ENCODE peak calls at places on chromosomes 7 and 10, in six cellular contexts. One of them, this sample, is unnamed.

GRCh38 chr10:101569838-101570763 is 18.0 kb downstream of the POLL start:
- DNase-seq in GM19239: peak
- DNase-seq in esophagus muscularis mucosa: peak
- DNase-seq in stimulated activated CD4-positive, alpha-beta T cell treated with anti-CD3 and anti-CD28 coated beads, Interleukin-2, amount 100 ng/mL, for 48 hours: peak
- DNase-seq in type B pancreatic cell: peak
- DNase-seq in WTC11: peak
- DNase-seq in this sample: peak

GRCh38 chr10:117322258-117322657 is 53.0 kb downstream of the PDZD8 start:
- DNase-seq in stimulated activated CD4-positive, alpha-beta T cell treated with anti-CD3 and anti-CD28 coated beads, Interleukin-2, amount 100 ng/mL, for 48 hours: no peak
- DNase-seq in WTC11: no peak
- DNase-seq in type B pancreatic cell: no peak
- DNase-seq in esophagus muscularis mucosa: no peak
- DNase-seq in GM19239: no peak
- DNase-seq in this sample: no peak

GRCh38 chr10:5488272-5489161 is 10.9 kb downstream of the CALML5 start:
- DNase-seq in stimulated activated CD4-positive, alpha-beta T cell treated with anti-CD3 and anti-CD28 coated beads, Interleukin-2, amount 100 ng/mL, for 48 hours: no peak
- DNase-seq in WTC11: no peak
- DNase-seq in type B pancreatic cell: no peak
- DNase-seq in esophagus muscularis mucosa: no peak
- DNase-seq in GM19239: no peak
- DNase-seq in this sample: no peak

GRCh38 chr7:87599336-87599735 is 1.3 kb downstream of the ABCB1 start:
- DNase-seq in esophagus muscularis mucosa: no peak
- DNase-seq in GM19239: peak
- DNase-seq in type B pancreatic cell: no peak
- DNase-seq in WTC11: no peak
- DNase-seq in stimulated activated CD4-positive, alpha-beta T cell treated with anti-CD3 and anti-CD28 coated beads, Interleukin-2, amount 100 ng/mL, for 48 hours: peak
- DNase-seq in this sample: no peak

GRCh38 chr7:99109108-99110051 is 34.5 kb downstream of the SMURF1 start:
- DNase-seq in WTC11: no peak
- DNase-seq in GM19239: no peak
- DNase-seq in stimulated activated CD4-positive, alpha-beta T cell treated with anti-CD3 and anti-CD28 coated beads, Interleukin-2, amount 100 ng/mL, for 48 hours: no peak
- DNase-seq in esophagus muscularis mucosa: no peak
- DNase-seq in type B pancreatic cell: no peak
- DNase-seq in this sample: no peak

GRCh38 chr7:2196381-2197378 is 36.1 kb downstream of the MAD1L1 start:
- DNase-seq in esophagus muscularis mucosa: no peak
- DNase-seq in stimulated activated CD4-positive, alpha-beta T cell treated with anti-CD3 and anti-CD28 coated beads, Interleukin-2, amount 100 ng/mL, for 48 hours: no peak
- DNase-seq in GM19239: no peak
- DNase-seq in WTC11: no peak
- DNase-seq in type B pancreatic cell: peak
- DNase-seq in this sample: no peak

GRCh38 chr10:105964009-105964408 is 1200.5 kb downstream of the SORCS1 start:
- DNase-seq in WTC11: no peak
- DNase-seq in esophagus muscularis mucosa: no peak
- DNase-seq in type B pancreatic cell: no peak
- DNase-seq in GM19239: no peak
- DNase-seq in stimulated activated CD4-positive, alpha-beta T cell treated with anti-CD3 and anti-CD28 coated beads, Interleukin-2, amount 100 ng/mL, for 48 hours: no peak
- DNase-seq in this sample: no peak

GRCh38 chr10:1395025-1395981 is 339.1 kb downstream of the WDR37 start:
- DNase-seq in stimulated activated CD4-positive, alpha-beta T cell treated with anti-CD3 and anti-CD28 coated beads, Interleukin-2, amount 100 ng/mL, for 48 hours: no peak
- DNase-seq in WTC11: no peak
- DNase-seq in type B pancreatic cell: no peak
- DNase-seq in esophagus muscularis mucosa: peak
- DNase-seq in GM19239: no peak
- DNase-seq in this sample: no peak

GRCh38 chr7:139360210-139360947 is 685 bp downstream of the LUC7L2 start:
- DNase-seq in stimulated activated CD4-positive, alpha-beta T cell treated with anti-CD3 and anti-CD28 coated beads, Interleukin-2, amount 100 ng/mL, for 48 hours: peak
- DNase-seq in type B pancreatic cell: peak
- DNase-seq in GM19239: peak
- DNase-seq in WTC11: peak
- DNase-seq in esophagus muscularis mucosa: peak
- DNase-seq in this sample: peak

GRCh38 chr10:118035358-118036031 is 11.2 kb downstream of the RAB11FIP2 start:
- DNase-seq in type B pancreatic cell: no peak
- DNase-seq in GM19239: no peak
- DNase-seq in WTC11: no peak
- DNase-seq in stimulated activated CD4-positive, alpha-beta T cell treated with anti-CD3 and anti-CD28 coated beads, Interleukin-2, amount 100 ng/mL, for 48 hours: no peak
- DNase-seq in esophagus muscularis mucosa: no peak
- DNase-seq in this sample: no peak

This sample was measured in neuronal stem cell.